ENCODE peak calls at places on chromosome 10, in nine cellular contexts. I, F, X, K, H, S, W, G and N are unnamed samples.
A peak's percentile ranks its signal among the peaks of the same experiment; 100 is the strongest.

GRCh38 chr10:14190702-14191101 is 140.0 kb downstream of the FRMD4A start:
- DNase-seq in I (no peak), F (no peak), X (no peak), K (no peak), H (no peak), S (no peak), W (no peak), G (no peak), N (no peak)

GRCh38 chr10:22479419-22479818 is 134.1 kb downstream of the SPAG6 start:
- DNase-seq in I (peak; percentile 44), F (no peak), X (no peak), K (no peak), H (no peak), S (no peak), W (no peak), G (no peak), N (peak; percentile 70)

GRCh38 chr10:33801705-33802104 is 467.2 kb upstream of the NRP1 start:
- DNase-seq in I (peak; percentile 5), F (no peak), X (peak; percentile 57), K (peak; percentile 100), H (no peak), S (no peak), W (peak; percentile 45), G (no peak), N (no peak)

GRCh38 chr10:132571565-132572544 is 34.3 kb downstream of the INPP5A start:
- DNase-seq in I (peak; percentile 63), F (peak; percentile 78), X (peak; percentile 87), K (peak; percentile 94), H (no peak), S (no peak), W (peak; percentile 89), G (peak; percentile 49), N (peak; percentile 42)

GRCh38 chr10:22682237-22683192 is 31.9 kb downstream of the PIP4K2A start:
- DNase-seq in I (peak; percentile 51), F (no peak), X (no peak), K (peak; percentile 78), H (no peak), S (peak; percentile 82), W (no peak), G (no peak), N (no peak)

GRCh38 chr10:29991382-29991781 is 68.0 kb downstream of the JCAD start:
- DNase-seq in I (no peak), F (no peak), X (no peak), K (no peak), H (no peak), S (no peak), W (no peak), G (no peak), N (no peak)

GRCh38 chr10:46006219-46006618 is 24.2 kb downstream of the NCOA4 start:
- DNase-seq in I (peak; percentile 63), F (no peak), X (no peak), K (peak; percentile 61), H (no peak), S (no peak), W (no peak), G (no peak), N (no peak)

GRCh38 chr10:61376908-61377368 is 76.2 kb downstream of the TMEM26 start:
- DNase-seq in I (no peak), F (no peak), X (peak; percentile 34), K (no peak), H (peak; percentile 14), S (no peak), W (no peak), G (no peak), N (no peak)

GRCh38 chr10:7243873-7244272 is 167.0 kb downstream of the SFMBT2 start:
- DNase-seq in I (no peak), F (no peak), X (no peak), K (no peak), H (no peak), S (no peak), W (no peak), G (no peak), N (no peak)

GRCh38 chr10:7235376-7235775 is 175.5 kb downstream of the SFMBT2 start:
- DNase-seq in I (no peak), F (no peak), X (no peak), K (no peak), H (no peak), S (no peak), W (no peak), G (no peak), N (no peak)

GRCh38 chr10:7243139-7243538 is 167.7 kb downstream of the SFMBT2 start:
- DNase-seq in I (no peak), F (no peak), X (no peak), K (no peak), H (no peak), S (no peak), W (no peak), G (no peak), N (no peak)

GRCh38 chr10:7234109-7234508 is 176.7 kb downstream of the SFMBT2 start:
- DNase-seq in I (no peak), F (no peak), X (no peak), K (no peak), H (no peak), S (no peak), W (no peak), G (no peak), N (no peak)

DNA sequence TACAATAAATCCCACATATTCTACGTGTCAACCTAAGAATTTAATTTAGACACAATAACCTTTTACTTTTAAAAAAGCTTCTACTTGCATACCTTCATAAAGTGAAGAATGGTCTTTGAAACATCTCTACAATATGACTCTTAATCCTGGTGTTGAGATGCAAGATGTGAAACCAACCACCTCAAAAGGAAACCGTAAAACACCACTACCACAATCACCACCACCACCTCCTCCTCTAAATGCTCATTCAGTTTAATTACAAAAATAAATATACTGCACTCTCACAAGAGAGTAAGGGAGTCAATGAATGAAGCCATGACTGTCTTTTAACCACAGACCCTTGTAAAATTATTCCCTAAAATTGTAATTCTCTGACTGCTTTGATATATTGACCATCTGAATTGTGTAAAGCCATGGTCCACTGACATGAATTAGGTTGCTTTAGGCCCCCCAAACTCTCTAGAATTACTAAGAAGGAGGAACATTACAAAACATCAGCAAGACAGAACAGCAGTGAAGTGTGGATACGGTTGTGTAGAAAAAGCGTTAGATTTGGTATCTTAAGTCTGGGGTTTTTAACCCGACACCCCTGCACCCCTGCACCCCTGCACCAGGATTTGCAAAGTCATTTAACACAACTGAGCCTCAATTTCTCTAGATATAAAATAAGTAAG is 171.4 kb downstream of the SFMBT2 start:
- DNase-seq in I (no peak), F (no peak), X (no peak), K (no peak), H (no peak), S (peak; percentile 19), W (no peak), G (no peak), N (no peak)
- H3K4me3 ChIP-seq in I (no peak overlapping the region), F (no peak overlapping the region), X (no peak overlapping the region), K (no peak overlapping the region), H (no peak overlapping the region), S (no peak overlapping the region), W (no peak overlapping the region), G (no peak overlapping the region), N (no peak overlapping the region)

GRCh38 chr10:98257961-98258360 is 10.0 kb downstream of the LOXL4 start:
- DNase-seq in I (no peak), F (no peak), X (no peak), K (no peak), H (no peak), S (no peak), W (no peak), G (no peak), N (no peak)

GRCh38 chr10:98259606-98260319 is 8.2 kb downstream of the LOXL4 start:
- DNase-seq in I (peak; percentile 24), F (no peak), X (no peak), K (peak; percentile 56), H (no peak), S (no peak), W (no peak), G (no peak), N (no peak)

GRCh38 chr10:98257198-98257597 is 10.8 kb downstream of the LOXL4 start:
- DNase-seq in I (no peak), F (no peak), X (no peak), K (no peak), H (no peak), S (no peak), W (no peak), G (no peak), N (no peak)

GRCh38 chr10:98260350-98260749 is 7.6 kb downstream of the LOXL4 start:
- DNase-seq in I (no peak), F (no peak), X (no peak), K (peak; percentile 35), H (no peak), S (no peak), W (no peak), G (no peak), N (no peak)

DNA sequence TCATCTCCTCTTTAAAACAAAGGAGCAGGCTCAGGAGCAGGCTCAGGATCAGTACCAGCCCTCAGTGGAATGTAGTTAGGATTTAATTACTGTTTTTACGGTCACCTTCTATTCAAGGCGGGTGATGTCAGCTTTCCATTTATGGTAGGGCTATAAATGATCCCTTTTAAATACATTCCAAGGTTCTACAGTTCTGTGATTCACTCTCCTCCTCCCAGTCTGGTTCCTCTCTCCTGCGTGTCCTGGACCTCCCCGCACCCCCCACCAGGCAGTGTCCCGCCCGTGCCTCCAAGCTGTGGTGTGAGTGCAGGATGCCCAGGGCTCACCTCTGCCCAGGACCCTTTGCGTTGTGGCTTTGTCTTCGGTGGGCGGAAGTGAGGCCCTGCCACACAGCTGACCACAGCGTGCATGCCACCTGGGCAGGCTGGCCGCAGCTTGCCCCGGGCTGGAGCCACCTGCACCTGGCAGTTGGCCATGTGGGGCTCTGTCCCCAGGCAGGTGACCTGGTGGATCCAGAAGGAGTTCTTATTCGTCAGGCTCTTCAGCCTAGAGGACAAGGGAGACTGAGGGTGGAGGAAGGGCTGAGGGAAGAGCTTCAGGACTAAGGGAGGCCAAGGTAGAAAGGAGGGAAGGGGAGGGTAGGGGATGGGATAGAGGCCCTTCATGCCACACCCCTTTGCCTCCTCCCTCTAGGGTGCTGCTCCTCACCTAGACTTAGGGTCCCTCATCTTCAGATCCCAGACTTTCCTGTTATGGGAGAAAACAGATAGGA is 9.1 kb downstream of the LOXL4 start:
- DNase-seq in I (no peak), F (no peak), X (no peak), K (peak; percentile 22), H (no peak), S (no peak), W (no peak), G (no peak), N (no peak)
- H3K4me1 ChIP-seq in I (no peaks in the 10 kb centered on the region), F (no peaks in the 10 kb centered on the region), X (peaks cover 9% of the 10 kb centered on the region), K (peaks cover 24% of the 10 kb centered on the region), H (no peaks in the 10 kb centered on the region), S (no peaks in the 10 kb centered on the region), W (peaks cover 15% of the 10 kb centered on the region), G (no peaks in the 10 kb centered on the region), N (no peaks in the 10 kb centered on the region)

GRCh38 chr10:101691081-101691480 is 3.9 kb downstream of the FBXW4 start:
- DNase-seq in I (no peak), F (no peak), X (no peak), K (no peak), H (no peak), S (no peak), W (no peak), G (no peak), N (no peak)

GRCh38 chr10:101693701-101694055 is 1.3 kb downstream of the FBXW4 start:
- DNase-seq in I (peak; percentile 71), F (peak; percentile 19), X (no peak), K (peak; percentile 17), H (no peak), S (no peak), W (peak; percentile 59), G (no peak), N (no peak)

GRCh38 chr10:101687088-101687487 is 7.9 kb downstream of the FBXW4 start:
- DNase-seq in I (no peak), F (no peak), X (no peak), K (no peak), H (no peak), S (no peak), W (no peak), G (no peak), N (no peak)

GRCh38 chr10:101694056-101694673 is 805 bp downstream of the FBXW4 start:
- DNase-seq in I (peak; percentile 61), F (peak; percentile 45), X (peak; percentile 73), K (peak; percentile 40), H (peak; percentile 78), S (peak; percentile 80), W (peak; percentile 81), G (peak; percentile 73), N (peak; percentile 81)

DNA sequence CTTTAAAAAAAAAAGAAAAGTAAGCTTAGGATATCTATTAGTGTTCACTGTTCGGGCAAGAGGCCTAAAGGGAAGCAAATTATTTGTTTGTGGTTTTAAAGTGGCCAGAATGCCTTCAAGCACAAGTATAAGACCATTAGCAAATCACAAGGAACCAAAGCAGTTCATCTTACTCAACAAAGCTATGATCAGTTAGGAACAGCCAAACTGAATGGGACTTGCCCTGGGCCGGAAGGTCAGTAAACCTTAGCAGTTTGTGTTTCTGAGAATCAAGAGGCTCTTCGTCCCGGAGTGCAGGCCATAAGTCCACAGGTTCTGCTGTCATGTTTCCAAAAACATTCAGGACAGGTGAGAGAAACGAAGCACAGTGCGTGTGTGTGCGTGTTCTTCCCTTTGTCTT is 4.5 kb downstream of the FBXW4 start:
- DNase-seq in I (no peak), F (no peak), X (no peak), K (no peak), H (no peak), S (no peak), W (no peak), G (no peak), N (no peak)
- H3K27ac ChIP-seq in I (no peak overlapping the region), F (no peak overlapping the region), X (no peak overlapping the region), K (no peak overlapping the region), H (no peak overlapping the region), S (no peak overlapping the region), W (no peak overlapping the region), G (no peak overlapping the region), N (peak overlapping the region; percentile 49)

GRCh38 chr10:70557876-70558275 is 44.7 kb downstream of the PRF1 start:
- DNase-seq in I (no peak), F (no peak), X (no peak), K (no peak), H (no peak), S (no peak), W (no peak), G (no peak), N (peak; percentile 4)

GRCh38 chr10:70558295-70558694 is 44.2 kb downstream of the PRF1 start:
- DNase-seq in I (no peak), F (no peak), X (no peak), K (no peak), H (peak; percentile 26), S (no peak), W (no peak), G (no peak), N (no peak)

GRCh38 chr10:70560511-70560931 is 42.0 kb downstream of the PRF1 start:
- DNase-seq in I (no peak), F (no peak), X (peak; percentile 44), K (no peak), H (peak; percentile 24), S (no peak), W (no peak), G (no peak), N (no peak)

GRCh38 chr10:70559861-70560260 is 42.7 kb downstream of the PRF1 start:
- DNase-seq in I (no peak), F (no peak), X (peak; percentile 50), K (no peak), H (peak; percentile 13), S (no peak), W (no peak), G (no peak), N (peak; percentile 34)

DNA sequence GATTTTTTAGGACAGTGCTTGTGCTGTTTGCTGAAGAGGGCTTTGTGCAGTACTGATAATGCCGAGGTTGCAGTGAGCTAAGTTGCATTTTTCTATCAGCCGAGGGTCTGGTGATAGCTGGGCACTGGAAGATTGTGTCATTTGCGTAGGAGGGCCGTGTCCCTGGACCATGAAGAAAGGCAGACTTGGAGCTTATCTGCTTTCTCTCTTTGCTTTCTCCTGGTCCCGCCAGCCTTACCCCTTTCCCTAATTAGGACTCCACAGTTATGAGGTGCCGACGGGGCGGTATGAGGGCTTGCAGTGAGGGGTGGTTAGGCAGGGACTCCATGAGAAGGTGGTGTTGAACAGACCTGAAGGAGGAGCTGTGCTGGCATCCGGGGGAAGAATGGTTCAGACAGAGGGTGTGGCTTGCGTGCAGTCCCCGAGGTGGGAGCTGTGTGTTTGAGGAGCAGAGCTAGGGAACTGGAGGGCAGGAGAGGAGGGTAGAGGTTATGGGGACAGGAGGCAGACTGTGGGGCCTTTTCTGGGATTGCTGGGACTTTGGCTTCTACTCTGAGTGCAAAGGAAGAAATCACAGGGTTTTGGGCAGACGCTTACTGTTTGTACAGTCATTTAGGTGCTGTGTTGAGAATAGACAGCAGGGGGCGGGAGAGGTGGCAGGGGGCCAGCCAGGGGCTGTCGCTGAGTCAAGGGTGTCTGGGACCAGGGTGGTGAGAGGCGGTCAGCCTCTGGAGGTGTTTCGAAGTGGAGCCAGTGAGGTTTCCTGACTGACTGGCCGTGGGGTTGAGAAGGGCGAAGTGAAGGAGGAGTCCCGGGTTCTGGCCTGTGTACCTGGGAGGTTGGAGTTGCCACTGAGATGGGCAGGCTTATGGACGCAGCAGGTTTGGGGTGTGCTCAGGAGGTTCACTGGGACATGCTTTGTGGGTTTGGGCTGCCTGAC is 43.4 kb downstream of the PRF1 start:
- DNase-seq in I (peak; percentile 57), F (peak; percentile 36), X (peak; percentile 63), K (peak; percentile 91), H (peak; percentile 70), S (peak; percentile 67), W (peak; percentile 75), G (peak; percentile 67), N (peak; percentile 88)
- H3K4me3 ChIP-seq in I (no peak overlapping the region), F (no peak overlapping the region), X (no peak overlapping the region), K (peak overlapping the region; percentile 56), H (no peak overlapping the region), S (peak overlapping the region; percentile 70), W (no peak overlapping the region), G (no peak overlapping the region), N (no peak overlapping the region)